ENCODE peak calls at places on chromosomes 16 and 17, in seven cellular contexts. V, D, A, W, C, I and R are unnamed samples.

GRCh38 chr16:49492896-49493620 is 119.5 kb downstream of the C16orf78 start:
- DNase-seq in V (no peak), D (no peak), A (no peak), W (no peak), C (no peak), I (no peak), R (no peak)

GRCh38 chr17:61410555-61411089 is 11.0 kb downstream of the TBX2 start:
- DNase-seq in V (peak), D (peak), A (peak), W (no peak), C (peak), I (peak), R (peak)

GRCh38 chr16:81537721-81538561 is 93.3 kb downstream of the CMIP start:
- DNase-seq in V (no peak), D (no peak), A (no peak), W (no peak), C (no peak), I (no peak), R (no peak)

GRCh38 chr16:29842732-29843346 is 20.2 kb downstream of the CDIPT start:
- DNase-seq in V (no peak), D (no peak), A (no peak), W (no peak), C (no peak), I (no peak), R (no peak)

GRCh38 chr17:67245694-67246397 is 850 bp upstream of the HELZ start:
- DNase-seq in V (peak), D (peak), A (no peak), W (peak), C (peak), I (peak), R (peak)

GRCh38 chr17:57810740-57811632 is 38.9 kb downstream of the MRPS23 start:
- DNase-seq in V (no peak), D (no peak), A (no peak), W (peak), C (no peak), I (no peak), R (no peak)

GRCh38 chr16:79798416-79799053 is 198.0 kb upstream of the MAF start:
- DNase-seq in V (no peak), D (no peak), A (no peak), W (no peak), C (no peak), I (no peak), R (no peak)

GRCh38 chr16:11637320-11637719 is 30.9 kb upstream of the SNN start:
- DNase-seq in V (no peak), D (no peak), A (no peak), W (no peak), C (no peak), I (no peak), R (no peak)

GRCh38 chr16:50261707-50262235 is 4.6 kb upstream of the ADCY7 start:
- DNase-seq in V (no peak), D (peak), A (no peak), W (no peak), C (no peak), I (no peak), R (no peak)

GRCh38 chr16:69448470-69449193 is 24.2 kb downstream of the CYB5B start:
- DNase-seq in V (no peak), D (no peak), A (no peak), W (no peak), C (no peak), I (no peak), R (no peak)

GRCh38 chr17:51607512-51607911 is 347.2 kb downstream of the UTP18 start:
- DNase-seq in V (no peak), D (no peak), A (no peak), W (no peak), C (no peak), I (no peak), R (no peak)

GRCh38 chr17:66548158-66548557 is 245.7 kb downstream of the PRKCA start:
- DNase-seq in V (no peak), D (no peak), A (no peak), W (no peak), C (peak), I (no peak), R (no peak)

DNA sequence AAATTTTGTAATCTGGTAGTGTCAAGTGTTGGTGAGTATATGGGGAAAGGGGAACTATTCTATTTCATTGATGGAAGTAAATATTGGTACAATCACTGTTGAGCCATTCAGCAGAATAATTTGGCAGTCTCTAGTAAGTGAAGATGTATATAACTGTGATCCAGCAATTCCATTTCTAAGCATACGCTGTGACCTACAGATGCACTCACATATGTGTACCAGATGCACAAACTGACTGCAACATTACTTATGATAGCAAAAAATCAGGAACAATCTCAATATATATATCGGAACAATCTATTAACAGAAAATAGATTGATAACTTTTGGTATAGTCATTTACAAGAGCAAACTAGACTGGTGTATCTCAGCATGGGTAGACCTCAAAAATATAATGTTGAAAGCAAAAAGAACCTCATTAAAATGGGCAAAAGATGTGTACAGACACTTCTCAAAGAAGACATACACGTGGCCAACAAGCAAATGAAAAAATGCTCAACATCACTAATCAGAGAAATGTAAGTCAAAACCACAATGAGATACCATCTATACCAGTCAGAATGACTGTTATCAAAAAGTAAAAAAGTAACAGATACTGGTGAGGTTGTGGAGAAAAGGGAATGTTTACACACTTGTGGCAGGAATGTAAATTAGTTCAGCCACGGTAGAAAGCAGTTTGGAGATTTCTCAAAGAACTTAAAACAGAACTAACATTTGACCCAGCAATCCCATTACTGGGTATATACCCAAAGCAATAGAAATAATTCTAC is 20.8 kb downstream of the ADAP2 start:
- DNase-seq in V (no peak), D (no peak), A (no peak), W (no peak), C (no peak), I (no peak), R (no peak)
- TF ChIP-seq CTCF in V (no peak), D (no peak), A (no peak), W (no peak), C (no peak), I (no peak), R (no peak)

DNA sequence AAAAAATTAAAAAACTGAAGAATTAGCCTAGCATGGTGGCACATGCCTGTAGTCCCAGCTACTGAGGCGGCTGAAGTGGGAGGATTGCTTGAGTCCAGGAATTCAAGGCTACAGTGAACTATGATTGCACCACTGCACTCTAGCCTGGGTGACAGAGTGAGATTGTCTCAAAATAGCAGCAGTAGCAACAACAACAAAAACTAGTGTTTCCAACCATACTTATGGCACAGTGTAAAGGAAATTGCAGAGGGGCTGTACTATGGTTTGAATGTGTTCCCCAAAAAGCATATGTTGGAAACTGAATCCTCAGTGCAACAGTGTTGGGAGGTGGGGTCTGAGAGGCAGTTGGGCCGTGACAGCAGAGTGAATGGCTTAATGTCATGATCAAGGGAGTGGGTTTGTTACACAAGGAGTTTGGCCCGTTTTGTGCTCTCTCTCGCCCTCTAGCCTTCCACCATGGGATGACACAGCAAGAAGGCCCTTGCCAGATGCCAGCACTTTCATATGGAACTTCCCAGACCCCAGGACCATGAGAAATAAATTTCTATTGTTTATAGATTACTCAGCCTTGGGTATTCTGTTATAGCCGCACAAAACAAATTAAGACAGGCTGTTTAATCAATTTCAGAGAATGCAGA is 70.0 kb downstream of the PGS1 start:
- DNase-seq in V (no peak), D (no peak), A (no peak), W (no peak), C (peak), I (no peak), R (no peak)
- TF ChIP-seq CTCF in V (peak), D (no peak), A (peak), W (no peak), C (peak), I (no peak), R (peak)

DNA sequence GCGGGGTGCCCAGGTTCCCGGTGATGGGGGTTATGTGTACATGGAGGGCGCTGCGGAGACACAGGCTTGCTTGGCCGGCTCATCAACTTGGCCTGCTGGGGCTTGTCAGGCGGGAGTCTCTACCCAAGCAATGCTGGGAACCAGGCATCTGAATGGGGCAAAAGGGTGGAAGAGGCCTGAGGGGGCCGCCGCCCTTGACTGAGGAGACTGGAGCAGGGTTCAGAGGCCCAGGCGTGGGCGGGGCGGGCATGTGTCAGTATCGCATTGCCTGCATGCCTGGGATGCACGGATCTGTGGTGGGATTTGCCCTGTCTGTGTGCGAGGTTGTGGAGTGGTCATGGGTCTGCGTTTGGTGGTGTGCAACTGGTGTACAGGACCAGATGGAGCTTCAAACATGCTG is 21.1 kb downstream of the ARHGAP23 start:
- DNase-seq in V (no peak), D (no peak), A (no peak), W (peak), C (no peak), I (no peak), R (no peak)
- TF ChIP-seq CTCF in V (no peak), D (no peak), A (no peak), W (no peak), C (no peak), I (no peak), R (no peak)

DNA sequence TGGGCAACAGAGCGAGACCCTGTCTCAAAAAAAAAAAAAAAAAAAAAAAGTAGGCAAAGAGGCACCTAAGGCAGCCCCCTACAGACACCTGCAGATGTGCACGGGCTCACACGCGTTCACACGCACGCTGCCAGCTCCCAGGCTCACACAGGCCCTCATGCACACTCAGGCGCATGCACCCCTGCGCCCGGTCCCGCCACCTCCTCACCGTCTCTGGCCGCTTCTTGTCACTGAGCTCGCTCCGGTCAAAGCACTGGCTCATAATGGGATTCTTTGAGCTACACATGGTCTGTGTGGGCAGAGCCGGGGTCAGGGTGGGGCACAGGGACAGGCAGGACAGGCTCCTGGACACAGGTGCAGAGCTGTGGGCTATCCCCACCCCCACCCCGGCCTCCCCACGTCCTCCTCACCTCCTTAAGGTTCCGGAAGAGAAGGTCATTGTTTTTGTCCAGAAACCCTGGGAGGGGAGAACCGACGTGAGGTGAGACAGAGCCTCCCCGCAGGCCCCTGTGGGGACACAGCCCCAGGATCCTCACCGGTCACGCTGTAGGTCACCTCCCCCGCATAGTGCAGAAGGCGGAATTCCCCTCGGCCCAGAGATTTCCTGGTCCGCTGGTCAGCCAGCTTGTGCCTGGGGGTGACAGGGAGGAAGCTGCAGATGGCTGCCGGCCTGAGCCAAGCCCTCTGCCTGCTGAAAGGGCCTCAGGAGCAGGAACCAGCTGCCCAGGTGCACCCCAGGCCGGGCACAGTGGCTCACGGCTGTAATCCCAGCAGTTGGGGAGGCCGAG is 17.9 kb downstream of the MYO1C start:
- DNase-seq in V (no peak), D (no peak), A (no peak), W (no peak), C (no peak), I (no peak), R (peak)
- TF ChIP-seq CTCF in V (no peak), D (no peak), A (no peak), W (no peak), C (no peak), I (no peak), R (no peak)

DNA sequence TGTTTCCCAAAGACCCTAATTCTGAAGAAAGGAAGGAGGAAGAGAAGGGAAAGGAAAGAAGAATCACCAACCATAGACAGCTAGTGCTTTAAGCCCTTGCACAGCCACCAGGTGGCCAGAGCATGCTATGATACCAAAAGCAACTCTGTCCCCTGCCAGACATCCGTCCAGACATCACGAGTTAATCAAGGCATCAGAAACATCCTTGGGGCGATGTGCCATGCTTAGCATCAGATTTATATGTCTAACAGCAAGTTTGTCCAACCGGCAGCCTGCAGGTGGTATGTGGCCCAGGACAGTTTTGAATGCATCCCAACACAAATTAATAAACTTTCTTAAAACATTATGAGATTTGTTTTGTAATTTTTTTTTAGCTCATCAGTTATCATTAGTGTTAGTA is 2.9 kb upstream of the CRYBA1 start:
- DNase-seq in V (no peak), D (no peak), A (no peak), W (no peak), C (peak), I (no peak), R (peak)
- TF ChIP-seq CTCF in V (peak), D (no peak), A (no peak), W (peak), C (peak), I (peak), R (peak)

GRCh38 chr17:81701288-81702071 is 1.7 kb upstream of the MRPL12 start:
- DNase-seq in V (no peak), D (peak), A (no peak), W (no peak), C (peak), I (no peak), R (no peak)

GRCh38 chr17:81705518-81706231 is 2.5 kb downstream of the MRPL12 start:
- DNase-seq in V (no peak), D (no peak), A (no peak), W (no peak), C (no peak), I (no peak), R (no peak)

GRCh38 chr17:81700353-81701287 is 2.5 kb upstream of the MRPL12 start:
- DNase-seq in V (no peak), D (peak), A (no peak), W (no peak), C (no peak), I (no peak), R (no peak)

GRCh38 chr17:81703747-81704654 is 834 bp downstream of the MRPL12 start:
- DNase-seq in V (no peak), D (no peak), A (no peak), W (no peak), C (peak), I (no peak), R (no peak)

GRCh38 chr17:81702934-81703746 is at the start of gene MRPL12:
- DNase-seq in V (peak), D (peak), A (peak), W (peak), C (peak), I (peak), R (peak)
- TF ChIP-seq CTCF in V (peak), D (no peak), A (peak), W (peak), C (no peak), I (no peak), R (no peak)